ENCODE peak calls at places on chromosomes 7 and 10, in five cellular contexts. Y is activated T-cell treated with anti-CD3 and anti-CD28 coated beads for 1 hour; H is effector memory CD8-positive, alpha-beta T cell; N is T-helper 17 cell; T is NCI-H1417. I is an unnamed sample.

GRCh38 chr7:1060315-1061080 is 16.2 kb downstream of the GPR146 start:
- DNase-seq in H (no peak), Y (no peak), T (no peak), N (no peak), I (no peak)

GRCh38 chr7:158829342-158830210 is at the start of gene ESYT2:
- DNase-seq in Y (peak), T (peak), N (peak), H (peak), I (peak)

GRCh38 chr10:18233775-18234174 is 93.6 kb downstream of the CACNB2 start:
- DNase-seq in Y (no peak), T (no peak), N (no peak), H (no peak), I (no peak)

GRCh38 chr7:29319719-29320521 is 125.3 kb downstream of the CHN2 start:
- DNase-seq in H (no peak), N (no peak), T (no peak), Y (no peak), I (peak)

GRCh38 chr7:2876031-2876862 is 32.1 kb upstream of the GNA12 start:
- DNase-seq in H (no peak), T (no peak), Y (no peak), N (no peak), I (peak)

GRCh38 chr7:89728550-89728949 is 425.7 kb upstream of the STEAP1 start:
- DNase-seq in H (no peak), T (no peak), Y (no peak), N (no peak), I (no peak)

GRCh38 chr10:109899578-109900355 is 23.5 kb downstream of the XPNPEP1 start:
- DNase-seq in N (no peak), H (no peak), T (no peak), Y (no peak), I (peak)

GRCh38 chr7:44065431-44066110 is at the start of gene PGAM2:
- DNase-seq in T (peak), Y (no peak), H (no peak), N (no peak), I (peak)

GRCh38 chr7:22814261-22815208 is 8.1 kb downstream of the TOMM7 start:
- DNase-seq in H (no peak), T (no peak), Y (no peak), N (no peak), I (peak)

GRCh38 chr7:38929460-38930171 is 20.6 kb upstream of the VPS41 start:
- DNase-seq in H (no peak), T (peak), Y (no peak), N (no peak), I (no peak)

GRCh38 chr10:97547889-97548485 is 24.6 kb upstream of the ANKRD2 start:
- DNase-seq in Y (no peak), H (no peak), T (no peak), N (no peak), I (peak)

GRCh38 chr7:91628742-91629141 is 251.8 kb downstream of the MTERF1 start:
- DNase-seq in T (peak), N (no peak), Y (no peak), H (no peak), I (no peak)

GRCh38 chr7:50266893-50267386 is 37.6 kb upstream of the IKZF1 start:
- DNase-seq in T (no peak), H (peak), Y (peak), N (peak), I (no peak)

GRCh38 chr10:121335386-121335925 is 262.8 kb downstream of the FGFR2 start:
- DNase-seq in Y (no peak), N (no peak), H (no peak), T (no peak), I (no peak)